ENCODE peak calls at places on chromosomes 6 and 20, in eight cellular contexts. K, S, B, C, I, V, G and M are unnamed samples.

GRCh38 chr6:44011350-44011925 is 115.8 kb downstream of the MRPL14 start:
- DNase-seq in V (no peak), G (no peak), C (no peak), K (no peak), S (no peak), I (no peak), B (no peak), M (no peak)

GRCh38 chr20:46735436-46735835 is 26.0 kb downstream of the SLC2A10 start:
- DNase-seq in K (no peak), B (no peak), S (no peak), I (no peak), G (no peak), C (no peak), V (no peak), M (no peak)

GRCh38 chr6:106612956-106613516 is 16.3 kb downstream of the RTN4IP1 start:
- DNase-seq in K (no peak), B (no peak), S (no peak), G (no peak), I (no peak), V (no peak), C (no peak), M (no peak)

GRCh38 chr6:107866606-107867301 is 42.6 kb upstream of the SCML4 start:
- DNase-seq in B (no peak), K (no peak), G (no peak), I (peak; percentile 67), V (peak; percentile 42), S (no peak), C (no peak), M (peak; percentile 17)

GRCh38 chr6:134168580-134169223 is 116.3 kb upstream of the SLC2A12 start:
- DNase-seq in K (no peak), V (no peak), I (peak; percentile 43), B (no peak), C (no peak), G (no peak), S (no peak), M (no peak)

GRCh38 chr6:69894578-69895347 is 28.4 kb downstream of the COL19A1 start:
- DNase-seq in V (peak; percentile 13), C (no peak), K (no peak), S (no peak), B (no peak), G (no peak), I (peak; percentile 58), M (peak; percentile 98)

GRCh38 chr20:32130965-32131364 is 21.5 kb downstream of the TM9SF4 start:
- DNase-seq in B (no peak), G (no peak), I (no peak), V (no peak), K (no peak), C (no peak), S (no peak), M (no peak)

GRCh38 chr20:37580069-37580468 is 52.4 kb upstream of the BLCAP start:
- DNase-seq in G (no peak), K (no peak), C (no peak), I (no peak), B (no peak), V (no peak), S (no peak), M (no peak)

GRCh38 chr6:149919834-149920225 is 3.1 kb downstream of the RAET1G start:
- DNase-seq in G (no peak), K (no peak), C (no peak), I (no peak), B (no peak), V (no peak), S (peak; percentile 14), M (no peak)

GRCh38 chr6:98566126-98566525 is 268.2 kb upstream of the POU3F2 start:
- DNase-seq in B (no peak), K (no peak), S (no peak), C (no peak), V (no peak), I (no peak), G (no peak), M (no peak)

GRCh38 chr6:73085362-73085975 is 139.8 kb downstream of the KHDC1L start:
- DNase-seq in B (no peak), S (no peak), C (no peak), V (peak; percentile 79), I (no peak), G (no peak), K (no peak), M (peak; percentile 36)

GRCh38 chr6:111809264-111809663 is 64.0 kb downstream of the FYN start:
- DNase-seq in B (no peak), G (no peak), C (no peak), S (no peak), K (no peak), V (no peak), I (no peak), M (peak; percentile 66)

GRCh38 chr6:72757048-72757447 is 135.2 kb downstream of the KCNQ5 start:
- DNase-seq in G (no peak), C (no peak), K (no peak), S (no peak), V (no peak), I (no peak), B (no peak), M (no peak)

GRCh38 chr6:42086665-42087050 is 36.3 kb downstream of the TAF8 start:
- DNase-seq in K (no peak), I (no peak), G (no peak), V (no peak), B (no peak), C (no peak), S (no peak), M (no peak)

GRCh38 chr6:150129616-150130505 is 13.0 kb upstream of the PPP1R14C start:
- DNase-seq in G (no peak), C (no peak), S (no peak), B (no peak), K (no peak), V (no peak), I (peak; percentile 71), M (no peak)

GRCh38 chr6:38593419-38593818 is 46.3 kb downstream of the BTBD9 start:
- DNase-seq in I (no peak), B (no peak), C (no peak), S (no peak), V (no peak), G (no peak), K (no peak), M (no peak)

GRCh38 chr6:43090557-43090952 is 14.4 kb downstream of the PTK7 start:
- DNase-seq in G (no peak), B (no peak), S (no peak), V (peak; percentile 53), C (no peak), I (peak; percentile 22), K (no peak), M (no peak)

GRCh38 chr6:125149256-125150144 is 4.1 kb upstream of the TPD52L1 start:
- DNase-seq in K (no peak), B (no peak), I (peak; percentile 33), S (no peak), V (no peak), G (no peak), C (no peak), M (no peak)

GRCh38 chr6:168024951-168025510 is 27.6 kb downstream of the KIF25 start:
- DNase-seq in I (no peak), C (no peak), G (no peak), V (no peak), S (no peak), K (no peak), B (no peak), M (no peak)

DNA sequence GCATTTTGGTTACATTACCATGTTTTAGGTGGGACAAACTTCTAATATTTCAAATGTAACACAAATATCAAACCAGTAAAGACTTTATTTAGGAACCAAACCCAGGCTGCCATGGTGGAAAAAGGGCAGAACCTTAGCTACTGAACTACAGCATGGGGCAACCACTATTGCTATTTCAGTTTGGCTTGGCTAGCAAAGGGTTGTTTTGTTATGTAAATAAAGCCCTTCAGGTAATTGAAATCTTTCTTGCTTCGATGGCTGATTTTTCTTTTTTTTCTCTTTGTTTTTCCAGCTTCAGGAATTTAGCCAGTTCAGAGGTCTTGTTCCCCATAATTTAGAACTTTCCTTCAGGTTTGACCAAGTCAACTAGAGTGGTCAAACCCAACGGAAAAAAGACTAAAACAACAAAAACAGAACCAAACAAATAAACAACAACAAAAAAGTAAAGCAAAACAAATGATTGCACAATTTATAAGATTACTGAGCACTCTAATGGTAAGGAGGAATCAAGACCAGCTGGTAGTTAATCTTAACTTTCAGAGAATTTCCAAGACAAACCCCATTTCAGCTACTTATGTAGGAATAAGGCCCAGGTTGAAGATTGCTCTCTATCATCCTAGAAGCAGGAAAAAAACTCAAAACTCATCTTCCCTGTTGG is 34.4 kb downstream of the UBD start:
- DNase-seq in C (no peak), I (no peak), V (no peak), S (no peak), K (no peak), G (no peak), B (no peak), M (no peak)
- H3K4me3 ChIP-seq in C (no peak overlapping the region), I (no peak overlapping the region), V (no peak overlapping the region), S (no peak overlapping the region), K (no peak overlapping the region), G (no peak overlapping the region), B (no peak overlapping the region), M (no peak overlapping the region)

GRCh38 chr6:45707188-45707587 is 308.5 kb downstream of the CLIC5 start:
- DNase-seq in V (no peak), S (no peak), B (no peak), I (no peak), G (no peak), C (no peak), K (no peak), M (no peak)
- H3K27ac ChIP-seq in V (no peak overlapping the region), S (no peak overlapping the region), B (no peak overlapping the region), I (no peak overlapping the region), G (no peak overlapping the region), C (no peak overlapping the region), K (no peak overlapping the region), M (no peak overlapping the region)

DNA sequence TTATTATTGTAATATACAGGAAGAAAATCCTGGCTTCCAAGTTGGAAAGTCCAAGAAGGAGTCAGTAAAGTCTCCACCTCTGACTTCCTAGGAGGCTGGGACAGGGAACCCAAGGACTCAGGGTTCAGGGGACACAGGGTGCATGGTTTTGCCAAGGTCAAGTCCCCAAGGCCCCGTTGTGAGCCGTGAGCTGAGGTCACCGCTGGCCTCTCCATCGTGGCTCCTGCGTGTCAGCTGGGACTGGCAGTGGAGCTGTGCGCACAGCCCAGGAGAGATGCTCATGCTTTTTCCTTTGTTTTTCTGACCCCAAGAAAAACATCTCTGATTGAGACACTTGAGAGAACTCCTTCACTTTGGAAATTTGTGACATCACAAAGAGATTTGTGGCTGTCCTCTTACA is 230.8 kb downstream of the FNDC1 start:
- DNase-seq in K (no peak), V (no peak), C (no peak), I (no peak), B (no peak), S (no peak), G (no peak), M (no peak)
- H3K9me3 ChIP-seq in K (no peaks in the 10 kb centered on the region), V (no peaks in the 10 kb centered on the region), C (no peaks in the 10 kb centered on the region), I (no peaks in the 10 kb centered on the region), B (no peaks in the 10 kb centered on the region), S (no peaks in the 10 kb centered on the region), G (no peaks in the 10 kb centered on the region), M (no peaks in the 10 kb centered on the region)

DNA sequence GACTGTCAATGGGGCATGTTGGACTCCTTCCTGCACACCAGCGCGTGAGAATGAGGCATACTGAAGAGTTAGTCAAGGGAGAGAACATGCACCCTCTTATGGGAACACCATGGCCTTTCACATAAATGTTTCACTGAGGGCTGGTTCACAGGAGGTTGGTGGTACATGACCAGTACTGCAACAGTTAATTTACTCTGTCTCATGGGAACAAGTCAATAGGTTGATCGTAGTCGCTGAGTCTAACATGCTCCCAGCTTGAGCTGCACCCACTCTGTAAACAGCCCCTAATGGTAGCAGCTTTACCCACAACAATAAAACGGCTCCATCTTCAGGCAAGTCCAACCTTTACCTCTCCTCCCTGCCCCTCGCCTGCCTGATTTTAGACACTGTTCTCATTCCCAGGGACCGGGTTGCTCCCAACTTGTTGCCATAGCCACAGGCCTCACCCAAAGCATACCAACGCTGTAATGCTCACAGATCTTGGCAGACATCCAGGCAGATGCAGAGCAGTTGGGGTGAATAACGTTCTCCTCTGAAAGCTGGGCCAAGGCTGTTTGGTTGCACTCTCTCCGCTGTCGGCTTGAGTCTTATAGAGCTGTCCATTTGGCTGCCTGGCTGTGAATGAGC is 111.3 kb downstream of the LY86 start:
- DNase-seq in K (peak; percentile 66), S (peak; percentile 84), B (peak; percentile 86), G (peak; percentile 43), V (peak; percentile 28), C (peak; percentile 52), I (peak; percentile 93), M (peak; percentile 80)
- H3K4me3 ChIP-seq in K (no peak overlapping the region), S (no peak overlapping the region), B (no peak overlapping the region), G (no peak overlapping the region), V (no peak overlapping the region), C (no peak overlapping the region), I (no peak overlapping the region), M (no peak overlapping the region)